ENCODE peak calls at places on chromosomes 4 and X, in eight cellular contexts. B is GM12865, P is GM23338, I is HepG2, F is esophagus squamous epithelium, G is fibroblast of mammary gland, Y is tibial nerve, L is OCI-LY7. S is an unnamed sample.

GRCh38 chrX:22686138-22686541 is 313.6 kb upstream of the DDX53 start:
- DNase-seq in Y (peak; percentile 35), B (no peak), P (no peak), I (no peak), G (peak; percentile 84), F (no peak), L (no peak), S (no peak)

GRCh38 chr4:112348488-112349158 is 51.5 kb downstream of the ALPK1 start:
- DNase-seq in F (no peak), P (peak; percentile 75), I (peak; percentile 65), B (no peak), G (peak; percentile 73), Y (no peak), L (no peak), S (peak; percentile 68)

GRCh38 chr4:54233128-54233696 is 4.1 kb downstream of the PDGFRA start:
- DNase-seq in P (peak; percentile 90), Y (peak; percentile 71), G (peak; percentile 76), B (peak; percentile 86), L (no peak), I (peak; percentile 55), F (peak; percentile 5), S (peak; percentile 10)

GRCh38 chr4:38902221-38902620 is 34.6 kb downstream of the FAM114A1 start:
- DNase-seq in B (no peak), I (no peak), F (no peak), G (no peak), L (no peak), Y (no peak), P (no peak), S (no peak)

GRCh38 chrX:40144576-40144975 is 46.8 kb upstream of the BCOR start:
- DNase-seq in B (no peak), F (no peak), Y (no peak), P (peak; percentile 50), I (no peak), L (no peak), G (no peak), S (no peak)

GRCh38 chrX:8971116-8971515 is 62.8 kb downstream of the FAM9B start:
- DNase-seq in F (no peak), P (peak; percentile 61), L (peak; percentile 22), I (peak; percentile 39), Y (no peak), B (peak; percentile 27), G (peak; percentile 62), S (peak; percentile 25)

GRCh38 chrX:154602766-154603437 is 16.2 kb downstream of the CTAG1B start:
- DNase-seq in L (no peak), G (no peak), I (no peak), F (no peak), P (no peak), Y (no peak), B (no peak), S (no peak)

GRCh38 chr4:140149851-140150635 is 3.9 kb downstream of the MAML3 start:
- DNase-seq in P (peak; percentile 86), B (peak; percentile 24), Y (peak; percentile 58), L (peak; percentile 66), I (no peak), G (peak; percentile 41), F (no peak), S (no peak)

GRCh38 chr4:8854866-8855265 is 16.8 kb downstream of the HMX1 start:
- DNase-seq in F (no peak), P (no peak), I (no peak), Y (no peak), L (no peak), B (no peak), G (peak; percentile 64), S (no peak)

GRCh38 chr4:99352602-99353580 is at the start of gene ADH1C:
- DNase-seq in Y (no peak), L (no peak), P (no peak), I (no peak), F (no peak), G (peak; percentile 46), B (no peak), S (peak; percentile 69)

GRCh38 chr4:27267435-27268355 is 407.1 kb downstream of the STIM2 start:
- DNase-seq in I (no peak), L (no peak), P (no peak), Y (no peak), F (no peak), B (no peak), G (no peak), S (peak; percentile 83)

GRCh38 chr4:174423257-174423944 is 98.9 kb downstream of the HPGD start:
- DNase-seq in G (peak; percentile 89), Y (no peak), I (no peak), L (no peak), F (no peak), B (peak; percentile 25), P (no peak), S (peak; percentile 10)

GRCh38 chrX:39821011-39821708 is 276.6 kb downstream of the BCOR start:
- DNase-seq in F (no peak), L (no peak), I (no peak), G (peak; percentile 33), Y (peak; percentile 17), B (peak; percentile 9), P (peak; percentile 53), S (no peak)

GRCh38 chrX:103362504-103362903 is 6.2 kb downstream of the TCEAL9 start:
- DNase-seq in Y (no peak), B (no peak), L (no peak), P (peak; percentile 71), F (no peak), I (peak; percentile 75), G (peak; percentile 38), S (no peak)

GRCh38 chrX:56745019-56745418 is 16.0 kb downstream of the NBDY start:
- DNase-seq in B (no peak), F (no peak), P (no peak), L (no peak), G (peak; percentile 84), Y (no peak), I (peak; percentile 37), S (no peak)

GRCh38 chrX:13688772-13689518 is at the start of gene RAB9A:
- DNase-seq in F (no peak), Y (peak; percentile 77), B (peak; percentile 76), L (peak; percentile 64), P (peak; percentile 79), I (peak; percentile 33), G (peak; percentile 61), S (peak; percentile 23)
- TF ChIP-seq CTCF in F (no peak), Y (no peak), B (no peak), L (no peak), P (no peak), I (no peak), G (no peak), S (no peak)

DNA sequence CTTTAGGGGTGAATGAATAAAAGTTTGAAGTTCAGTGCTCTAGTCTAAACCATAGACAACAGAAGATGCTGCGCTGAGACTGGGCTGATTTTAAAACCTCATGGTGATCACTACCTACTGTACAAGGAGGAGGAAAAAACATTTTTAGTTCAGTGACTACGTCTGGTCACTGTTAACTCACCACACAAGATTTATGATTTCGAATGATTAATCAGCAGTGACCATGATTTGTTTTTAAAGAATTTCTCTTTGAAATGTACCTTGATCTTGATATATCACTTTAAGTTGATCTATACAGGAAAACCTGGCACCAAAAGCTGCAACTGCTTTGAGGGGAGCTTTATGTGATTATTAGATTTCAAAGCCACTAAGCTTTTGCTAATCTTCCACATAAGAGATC is 286.3 kb downstream of the PDGFC start:
- DNase-seq in I (no peak), F (no peak), P (no peak), G (peak; percentile 45), Y (no peak), L (no peak), B (no peak), S (no peak)
- H3K4me3 ChIP-seq in I (no peak overlapping the region), F (no peak overlapping the region), P (no peak overlapping the region), G (no peak overlapping the region), Y (no peak overlapping the region), L (no peak overlapping the region), B (no peak overlapping the region), S (no peak overlapping the region)

GRCh38 chrX:51336584-51336983 is 4.0 kb downstream of the NUDT10 start:
- DNase-seq in G (peak; percentile 57), I (peak; percentile 13), P (peak; percentile 69), B (peak; percentile 18), L (peak; percentile 68), F (no peak), Y (no peak), S (no peak)
- TF ChIP-seq CTCF in G (peak; percentile 56), I (peak; percentile 47), P (peak; percentile 60), B (peak; percentile 24), L (peak; percentile 76), F (peak; percentile 32), Y (peak; percentile 36), S (peak; percentile 59)

GRCh38 chrX:3548743-3549441 is 164.6 kb downstream of the PRKX start:
- DNase-seq in B (no peak), L (peak; percentile 2), P (peak; percentile 20), F (no peak), I (peak; percentile 0), Y (no peak), G (peak; percentile 87), S (peak; percentile 13)
- H3K4me3 ChIP-seq in B (no peak overlapping the region), L (no peak overlapping the region), P (no peak overlapping the region), F (no peak overlapping the region), I (no peak overlapping the region), Y (no peak overlapping the region), G (peak overlapping the region; percentile 28), S (peak overlapping the region; percentile 29)

DNA sequence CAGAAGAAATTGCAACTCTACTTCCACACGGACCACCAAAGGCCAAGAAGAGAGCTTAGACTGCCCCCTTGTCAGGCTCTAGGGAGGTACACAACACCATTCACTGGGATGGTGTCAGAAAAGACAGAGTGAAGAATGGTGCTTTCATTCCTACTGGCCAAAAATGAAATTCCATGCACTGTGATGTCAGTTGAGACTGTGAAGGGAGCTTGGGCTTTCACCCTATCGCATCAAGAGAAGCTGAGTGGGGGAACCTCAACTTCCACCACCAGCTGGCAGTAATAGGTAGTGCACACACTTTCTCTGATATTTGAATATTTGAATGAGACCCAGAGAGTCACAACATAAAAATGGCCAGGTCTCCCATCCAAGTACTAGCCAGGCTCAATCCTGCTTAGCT is 65.9 kb downstream of the ZNF711 start:
- DNase-seq in G (no peak), F (no peak), Y (no peak), I (no peak), L (peak; percentile 1), P (peak; percentile 16), B (no peak), S (no peak)
- TF ChIP-seq CTCF in G (no peak), F (no peak), Y (no peak), I (no peak), L (peak; percentile 37), P (peak; percentile 28), B (no peak), S (no peak)

DNA sequence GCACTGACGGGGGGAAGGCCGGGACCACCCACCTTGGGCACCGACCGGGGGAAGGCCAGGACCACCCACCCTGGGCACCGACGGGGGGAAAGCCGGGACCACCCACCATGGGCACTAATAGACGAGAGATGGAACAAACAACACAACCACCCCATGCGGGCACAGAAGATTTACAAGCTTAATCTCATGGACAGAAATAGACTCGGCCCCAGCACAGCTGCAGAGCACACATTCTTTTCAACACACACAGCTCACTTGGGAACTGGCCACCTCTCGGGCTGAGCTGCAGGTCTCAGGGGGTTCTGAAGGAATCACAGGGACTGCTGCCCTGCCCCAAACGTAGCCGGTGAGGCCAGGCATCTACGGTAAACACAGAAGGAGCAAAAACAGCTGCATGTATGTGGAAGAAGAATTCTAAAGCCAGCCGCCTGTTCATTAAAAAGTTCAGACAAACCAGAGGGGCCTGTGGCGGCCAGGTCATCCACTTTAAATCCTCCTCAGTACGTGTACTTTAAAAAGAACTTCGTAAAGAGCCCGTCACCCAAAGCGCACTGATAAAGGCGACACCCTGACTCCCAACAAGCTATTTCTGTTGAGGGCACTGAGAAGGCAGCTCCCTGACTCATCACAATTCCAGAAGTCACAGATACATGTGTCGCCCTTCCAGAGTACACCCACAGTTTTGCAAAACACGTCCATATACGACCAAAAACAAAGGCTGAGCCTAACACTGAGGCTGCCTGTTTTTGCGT is 17.7 kb downstream of the PPP2R3B start:
- DNase-seq in P (peak; percentile 53), B (no peak), G (peak; percentile 27), L (peak; percentile 79), F (no peak), Y (no peak), I (no peak), S (no peak)
- H3K4me3 ChIP-seq in P (no peak overlapping the region), B (no peak overlapping the region), G (no peak overlapping the region), L (peak overlapping the region; percentile 82), F (no peak overlapping the region), Y (no peak overlapping the region), I (no peak overlapping the region), S (no peak overlapping the region)

S was measured in LNCaP clone FGC.